ENCODE peak calls at places on chromosomes 1 and 21, in seven cellular contexts. One of them, this sample, is unnamed.
A peak's percentile ranks its signal among the peaks of the same experiment; 100 is the strongest.

GRCh38 chr21:46212721-46213484 is 15.7 kb downstream of the LSS start:
- DNase-seq in right atrium auricular region: no peak
- DNase-seq in psoas muscle: no peak
- DNase-seq in omental fat pad: peak; percentile 2
- DNase-seq in lower lobe of right lung: peak; percentile 35
- DNase-seq in esophagus muscularis mucosa: no peak
- DNase-seq in AG09309: no peak
- DNase-seq in this sample: no peak

GRCh38 chr1:57963545-57963944 is 539.7 kb upstream of the DAB1 start:
- DNase-seq in right atrium auricular region: no peak
- DNase-seq in psoas muscle: no peak
- DNase-seq in omental fat pad: no peak
- DNase-seq in lower lobe of right lung: no peak
- DNase-seq in esophagus muscularis mucosa: no peak
- DNase-seq in AG09309: no peak
- DNase-seq in this sample: no peak

GRCh38 chr1:83508485-83509151 is 490.3 kb downstream of the TTLL7 start:
- DNase-seq in right atrium auricular region: no peak
- DNase-seq in psoas muscle: no peak
- DNase-seq in omental fat pad: no peak
- DNase-seq in lower lobe of right lung: no peak
- DNase-seq in esophagus muscularis mucosa: peak; percentile 91
- DNase-seq in AG09309: peak; percentile 94
- DNase-seq in this sample: peak; percentile 53

GRCh38 chr1:181111559-181111958 is 23.1 kb downstream of the IER5 start:
- DNase-seq in right atrium auricular region: no peak
- DNase-seq in psoas muscle: no peak
- DNase-seq in omental fat pad: no peak
- DNase-seq in lower lobe of right lung: no peak
- DNase-seq in esophagus muscularis mucosa: no peak
- DNase-seq in AG09309: no peak
- DNase-seq in this sample: no peak

GRCh38 chr1:89331890-89332289 is 32.0 kb upstream of the GBP6 start:
- DNase-seq in right atrium auricular region: no peak
- DNase-seq in psoas muscle: no peak
- DNase-seq in omental fat pad: no peak
- DNase-seq in lower lobe of right lung: no peak
- DNase-seq in esophagus muscularis mucosa: no peak
- DNase-seq in AG09309: no peak
- DNase-seq in this sample: no peak

GRCh38 chr1:113859478-113860175 is 11.9 kb downstream of the PTPN22 start:
- DNase-seq in right atrium auricular region: no peak
- DNase-seq in psoas muscle: no peak
- DNase-seq in omental fat pad: no peak
- DNase-seq in lower lobe of right lung: no peak
- DNase-seq in esophagus muscularis mucosa: no peak
- DNase-seq in AG09309: no peak
- DNase-seq in this sample: no peak

GRCh38 chr1:179043266-179043665 is 17.6 kb downstream of the FAM20B start:
- DNase-seq in right atrium auricular region: no peak
- DNase-seq in psoas muscle: no peak
- DNase-seq in omental fat pad: no peak
- DNase-seq in lower lobe of right lung: no peak
- DNase-seq in esophagus muscularis mucosa: no peak
- DNase-seq in AG09309: no peak
- DNase-seq in this sample: no peak

GRCh38 chr1:37680933-37681332 is 11.4 kb upstream of the CDCA8 start:
- DNase-seq in right atrium auricular region: no peak
- DNase-seq in psoas muscle: no peak
- DNase-seq in omental fat pad: no peak
- DNase-seq in lower lobe of right lung: no peak
- DNase-seq in esophagus muscularis mucosa: no peak
- DNase-seq in AG09309: no peak
- DNase-seq in this sample: no peak

GRCh38 chr1:55012661-55013060 is 13.9 kb downstream of the BSND start:
- DNase-seq in right atrium auricular region: no peak
- DNase-seq in psoas muscle: no peak
- DNase-seq in omental fat pad: no peak
- DNase-seq in lower lobe of right lung: no peak
- DNase-seq in esophagus muscularis mucosa: no peak
- DNase-seq in AG09309: no peak
- DNase-seq in this sample: no peak

GRCh38 chr1:194117582-194117981 is 931.2 kb upstream of the B3GALT2 start:
- DNase-seq in right atrium auricular region: no peak
- DNase-seq in psoas muscle: no peak
- DNase-seq in omental fat pad: no peak
- DNase-seq in lower lobe of right lung: no peak
- DNase-seq in esophagus muscularis mucosa: no peak
- DNase-seq in AG09309: no peak
- DNase-seq in this sample: peak; percentile 4

GRCh38 chr1:222786107-222786506 is 28.7 kb upstream of the DISP1 start:
- DNase-seq in right atrium auricular region: no peak
- DNase-seq in psoas muscle: no peak
- DNase-seq in omental fat pad: no peak
- DNase-seq in lower lobe of right lung: no peak
- DNase-seq in esophagus muscularis mucosa: no peak
- DNase-seq in AG09309: no peak
- DNase-seq in this sample: no peak

GRCh38 chr1:2342384-2343022 is 48.9 kb downstream of the MORN1 start:
- DNase-seq in right atrium auricular region: no peak
- DNase-seq in psoas muscle: peak; percentile 7
- DNase-seq in omental fat pad: no peak
- DNase-seq in lower lobe of right lung: peak; percentile 26
- DNase-seq in esophagus muscularis mucosa: no peak
- DNase-seq in AG09309: no peak
- DNase-seq in this sample: no peak

GRCh38 chr1:211013346-211014240 is 120.4 kb downstream of the KCNH1 start:
- DNase-seq in right atrium auricular region: no peak
- DNase-seq in psoas muscle: no peak
- DNase-seq in omental fat pad: no peak
- DNase-seq in lower lobe of right lung: no peak
- DNase-seq in esophagus muscularis mucosa: no peak
- DNase-seq in AG09309: no peak
- DNase-seq in this sample: no peak

GRCh38 chr1:8660455-8660854 is 157.0 kb downstream of the RERE start:
- DNase-seq in right atrium auricular region: peak; percentile 70
- DNase-seq in psoas muscle: peak; percentile 71
- DNase-seq in omental fat pad: no peak
- DNase-seq in lower lobe of right lung: no peak
- DNase-seq in esophagus muscularis mucosa: no peak
- DNase-seq in AG09309: peak; percentile 91
- DNase-seq in this sample: no peak

GRCh38 chr1:228734881-228735801 is at the start of gene RHOU:
- DNase-seq in right atrium auricular region: peak; percentile 71
- DNase-seq in psoas muscle: peak; percentile 80
- DNase-seq in omental fat pad: peak; percentile 42
- DNase-seq in lower lobe of right lung: peak; percentile 87
- DNase-seq in esophagus muscularis mucosa: peak; percentile 92
- DNase-seq in AG09309: no peak
- DNase-seq in this sample: peak; percentile 63

GRCh38 chr1:121516279-121516967 is 331.6 kb downstream of the SRGAP2C start:
- DNase-seq in right atrium auricular region: no peak
- DNase-seq in psoas muscle: peak; percentile 21
- DNase-seq in omental fat pad: no peak
- DNase-seq in lower lobe of right lung: peak; percentile 67
- DNase-seq in esophagus muscularis mucosa: no peak
- DNase-seq in AG09309: peak; percentile 4
- DNase-seq in this sample: peak; percentile 64

GRCh38 chr21:43958364-43959158 is 53.5 kb upstream of the TRAPPC10 start:
- DNase-seq in right atrium auricular region: no peak
- DNase-seq in psoas muscle: peak; percentile 2
- DNase-seq in omental fat pad: no peak
- DNase-seq in lower lobe of right lung: no peak
- DNase-seq in esophagus muscularis mucosa: no peak
- DNase-seq in AG09309: no peak
- DNase-seq in this sample: peak; percentile 27

GRCh38 chr1:169307176-169307575 is 60.4 kb downstream of the NME7 start:
- DNase-seq in right atrium auricular region: no peak
- DNase-seq in psoas muscle: no peak
- DNase-seq in omental fat pad: no peak
- DNase-seq in lower lobe of right lung: no peak
- DNase-seq in esophagus muscularis mucosa: no peak
- DNase-seq in AG09309: no peak
- DNase-seq in this sample: no peak

GRCh38 chr1:9861371-9861770 is 37.6 kb upstream of the CLSTN1 start:
- DNase-seq in right atrium auricular region: no peak
- DNase-seq in psoas muscle: no peak
- DNase-seq in omental fat pad: no peak
- DNase-seq in lower lobe of right lung: no peak
- DNase-seq in esophagus muscularis mucosa: no peak
- DNase-seq in AG09309: no peak
- DNase-seq in this sample: no peak

GRCh38 chr1:88462481-88463261 is 221.4 kb upstream of the PKN2 start:
- DNase-seq in right atrium auricular region: no peak
- DNase-seq in psoas muscle: peak; percentile 18
- DNase-seq in omental fat pad: no peak
- DNase-seq in lower lobe of right lung: peak; percentile 45
- DNase-seq in esophagus muscularis mucosa: no peak
- DNase-seq in AG09309: no peak
- DNase-seq in this sample: peak; percentile 5

DNA sequence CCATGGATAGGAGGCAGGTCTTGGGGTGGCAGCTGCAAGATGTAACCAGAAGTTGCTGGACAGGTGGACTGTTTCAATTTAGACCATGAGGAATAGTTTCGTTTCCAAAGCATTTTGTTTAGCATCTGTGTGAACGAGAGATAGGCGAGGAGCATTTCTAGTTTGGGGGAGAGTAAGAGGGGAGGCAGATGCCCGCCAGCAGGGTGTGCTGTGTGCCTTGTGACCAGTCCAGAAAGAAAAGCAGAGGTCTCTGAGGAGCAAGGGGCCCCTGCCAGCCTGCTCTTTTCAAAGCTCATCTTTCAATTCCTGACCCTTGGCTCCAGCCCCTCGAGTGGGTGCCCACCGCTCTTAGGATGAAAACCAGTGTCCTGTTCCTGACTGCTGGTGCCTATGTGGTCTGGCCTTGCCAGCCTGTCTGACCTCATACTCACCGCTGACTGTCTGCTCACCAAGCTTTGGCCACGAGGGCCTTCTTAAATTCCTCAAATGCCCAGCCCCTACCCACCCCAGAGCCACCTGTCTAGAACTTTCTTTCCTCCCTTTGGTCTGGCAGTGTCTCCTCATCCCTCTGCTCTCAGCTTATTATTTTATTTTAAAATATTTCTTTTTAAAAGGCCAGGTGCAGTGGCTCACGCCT is 8.5 kb downstream of the SERINC2 start:
- DNase-seq in right atrium auricular region: no peak
- DNase-seq in psoas muscle: no peak
- DNase-seq in omental fat pad: no peak
- DNase-seq in lower lobe of right lung: no peak
- DNase-seq in esophagus muscularis mucosa: no peak
- DNase-seq in AG09309: no peak
- DNase-seq in this sample: peak; percentile 24
- TF ChIP-seq CTCF in right atrium auricular region: peak; percentile 39
- TF ChIP-seq CTCF in psoas muscle: peak; percentile 45
- TF ChIP-seq CTCF in omental fat pad: no peak
- TF ChIP-seq CTCF in lower lobe of right lung: no peak
- TF ChIP-seq CTCF in esophagus muscularis mucosa: peak; percentile 11
- TF ChIP-seq CTCF in AG09309: peak; percentile 49
- TF ChIP-seq CTCF in this sample: no peak

GRCh38 chr1:53715478-53715877 is 23.5 kb downstream of the GLIS1 start:
- DNase-seq in right atrium auricular region: no peak
- DNase-seq in psoas muscle: no peak
- DNase-seq in omental fat pad: no peak
- DNase-seq in lower lobe of right lung: no peak
- DNase-seq in esophagus muscularis mucosa: no peak
- DNase-seq in AG09309: no peak
- DNase-seq in this sample: peak; percentile 33
- TF ChIP-seq CTCF in right atrium auricular region: peak; percentile 45
- TF ChIP-seq CTCF in psoas muscle: peak; percentile 13
- TF ChIP-seq CTCF in omental fat pad: no peak
- TF ChIP-seq CTCF in lower lobe of right lung: no peak
- TF ChIP-seq CTCF in esophagus muscularis mucosa: no peak
- TF ChIP-seq CTCF in AG09309: peak; percentile 47
- TF ChIP-seq CTCF in this sample: no peak

DNA sequence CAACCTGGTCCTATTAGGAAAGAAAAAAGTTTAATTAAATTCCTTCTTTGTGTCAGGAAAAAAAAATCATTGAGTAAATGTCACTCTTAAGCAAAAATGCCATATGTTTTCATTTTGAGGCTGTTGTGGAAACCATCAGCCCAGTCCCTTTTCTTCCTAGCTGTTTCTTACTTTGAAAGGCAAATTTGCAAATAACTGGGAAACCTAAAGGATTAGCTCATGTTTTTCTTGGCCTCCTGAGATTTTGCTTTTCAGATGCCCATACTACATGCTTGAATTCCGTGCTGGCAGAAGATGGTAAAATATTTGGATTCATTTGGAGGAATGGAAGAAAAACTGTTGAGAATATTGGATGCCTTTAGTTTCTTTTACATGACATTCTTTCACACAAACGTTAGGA is 182.1 kb upstream of the ADAMTS5 start:
- DNase-seq in right atrium auricular region: no peak
- DNase-seq in psoas muscle: no peak
- DNase-seq in omental fat pad: no peak
- DNase-seq in lower lobe of right lung: no peak
- DNase-seq in esophagus muscularis mucosa: no peak
- DNase-seq in AG09309: peak; percentile 46
- DNase-seq in this sample: no peak
- TF ChIP-seq CTCF in right atrium auricular region: no peak
- TF ChIP-seq CTCF in psoas muscle: no peak
- TF ChIP-seq CTCF in omental fat pad: no peak
- TF ChIP-seq CTCF in lower lobe of right lung: no peak
- TF ChIP-seq CTCF in esophagus muscularis mucosa: no peak
- TF ChIP-seq CTCF in AG09309: no peak
- TF ChIP-seq CTCF in this sample: no peak

GRCh38 chr1:63063367-63063766 is 259.0 kb upstream of the FOXD3 start:
- DNase-seq in right atrium auricular region: no peak
- DNase-seq in psoas muscle: no peak
- DNase-seq in omental fat pad: no peak
- DNase-seq in lower lobe of right lung: no peak
- DNase-seq in esophagus muscularis mucosa: no peak
- DNase-seq in AG09309: no peak
- DNase-seq in this sample: peak; percentile 9
- TF ChIP-seq CTCF in right atrium auricular region: no peak
- TF ChIP-seq CTCF in psoas muscle: no peak
- TF ChIP-seq CTCF in omental fat pad: no peak
- TF ChIP-seq CTCF in lower lobe of right lung: no peak
- TF ChIP-seq CTCF in esophagus muscularis mucosa: no peak
- TF ChIP-seq CTCF in AG09309: no peak
- TF ChIP-seq CTCF in this sample: no peak

This sample was measured in activated CD8-positive, alpha-beta T cell treated with anti-CD3 and anti-CD28 coated beads for 36 hours.